ENCODE peak calls at places on chromosomes 4 and X, in six cellular contexts. R, Z, E, I, A and X are unnamed samples.

GRCh38 chr4:114364857-114365256 is 233.8 kb upstream of the UGT8 start:
- DNase-seq in R (no peak), Z (peak; percentile 69), E (peak; percentile 67), I (peak; percentile 87), A (no peak), X (no peak)

GRCh38 chr4:38675167-38676121 is 11.4 kb downstream of the KLF3 start:
- DNase-seq in R (peak; percentile 67), Z (peak; percentile 89), E (peak; percentile 82), I (peak; percentile 63), A (peak; percentile 39), X (peak; percentile 61)

GRCh38 chr4:26217961-26218676 is 102.7 kb upstream of the RBPJ start:
- DNase-seq in R (no peak), Z (no peak), E (no peak), I (peak; percentile 70), A (no peak), X (no peak)

GRCh38 chr4:77669911-77670590 is 64.4 kb downstream of the CXCL13 start:
- DNase-seq in R (no peak), Z (no peak), E (no peak), I (no peak), A (no peak), X (no peak)

GRCh38 chr4:118727360-118727759 is 42.2 kb downstream of the METTL14 start:
- DNase-seq in R (no peak), Z (no peak), E (no peak), I (no peak), A (no peak), X (no peak)

GRCh38 chrX:40117715-40118285 is 20.0 kb upstream of the BCOR start:
- DNase-seq in R (no peak), Z (no peak), E (no peak), I (no peak), A (no peak), X (no peak)

GRCh38 chr4:17323619-17324400 is 188.1 kb downstream of the QDPR start:
- DNase-seq in R (no peak), Z (peak; percentile 16), E (no peak), I (peak; percentile 31), A (no peak), X (no peak)

GRCh38 chr4:126144838-126145237 is 830.1 kb downstream of the FAT4 start:
- DNase-seq in R (no peak), Z (no peak), E (no peak), I (peak; percentile 4), A (no peak), X (no peak)

GRCh38 chrX:13123247-13123856 is 78.9 kb upstream of the FAM9C start:
- DNase-seq in R (no peak), Z (no peak), E (no peak), I (no peak), A (no peak), X (no peak)